ENCODE peak calls at places on chromosomes 1 and 21, in nine cellular contexts. W, Z, J, A, E, L, D, F and X are unnamed samples.

GRCh38 chr1:227940791-227941241 is 6.9 kb downstream of the WNT9A start:
- DNase-seq in W (no peak), Z (no peak), J (no peak), A (no peak), E (no peak), L (peak), D (no peak), F (no peak), X (no peak)

GRCh38 chr21:27108228-27108627 is 141.3 kb upstream of the ADAMTS5 start:
- DNase-seq in W (peak), Z (peak), J (no peak), A (peak), E (peak), L (no peak), D (no peak), F (no peak), X (peak)

GRCh38 chr21:28636988-28637691 is 355.5 kb downstream of the LTN1 start:
- DNase-seq in W (peak), Z (peak), J (peak), A (peak), E (peak), L (no peak), D (no peak), F (no peak), X (peak)

GRCh38 chr1:234362558-234362957 is 10.7 kb upstream of the COA6 start:
- DNase-seq in W (no peak), Z (no peak), J (no peak), A (no peak), E (no peak), L (no peak), D (no peak), F (no peak), X (no peak)

GRCh38 chr1:36722871-36723270 is 240.2 kb upstream of the CSF3R start:
- DNase-seq in W (no peak), Z (no peak), J (no peak), A (no peak), E (no peak), L (peak), D (no peak), F (no peak), X (no peak)

GRCh38 chr21:45552696-45553391 is 10.6 kb upstream of the SLC19A1 start:
- DNase-seq in W (no peak), Z (no peak), J (no peak), A (no peak), E (no peak), L (peak), D (no peak), F (no peak), X (no peak)

GRCh38 chr1:234986750-234987414 is 141.8 kb downstream of the TOMM20 start:
- DNase-seq in W (no peak), Z (no peak), J (no peak), A (no peak), E (no peak), L (no peak), D (no peak), F (no peak), X (peak)

GRCh38 chr1:25544819-25545218 is 1.4 kb downstream of the LDLRAP1 start:
- DNase-seq in W (no peak), Z (peak), J (no peak), A (no peak), E (no peak), L (peak), D (peak), F (peak), X (no peak)

GRCh38 chr1:165954940-165955339 is 127.5 kb downstream of the UCK2 start:
- DNase-seq in W (peak), Z (peak), J (peak), A (peak), E (peak), L (no peak), D (no peak), F (no peak), X (no peak)

GRCh38 chr1:221689138-221689537 is 52.8 kb downstream of the DUSP10 start:
- DNase-seq in W (no peak), Z (no peak), J (no peak), A (no peak), E (no peak), L (no peak), D (no peak), F (no peak), X (no peak)

GRCh38 chr1:96931136-96931535 is 209.6 kb downstream of the PTBP2 start:
- DNase-seq in W (no peak), Z (no peak), J (no peak), A (no peak), E (no peak), L (no peak), D (no peak), F (no peak), X (no peak)
- TF ChIP-seq CTCF in W (no peak), Z (no peak), J (no peak), A (no peak), E (no peak), L (no peak), D (no peak), F (no peak), X (no peak)

GRCh38 chr1:208047476-208047934 is 136.6 kb upstream of the CD34 start:
- DNase-seq in W (no peak), Z (peak), J (no peak), A (no peak), E (peak), L (peak), D (peak), F (peak), X (no peak)

GRCh38 chr1:208044568-208045241 is 133.8 kb upstream of the CD34 start:
- DNase-seq in W (no peak), Z (no peak), J (no peak), A (no peak), E (no peak), L (no peak), D (no peak), F (no peak), X (no peak)

GRCh38 chr1:208043690-208044089 is 132.8 kb upstream of the CD34 start:
- DNase-seq in W (no peak), Z (no peak), J (no peak), A (no peak), E (no peak), L (no peak), D (no peak), F (peak), X (no peak)

GRCh38 chr1:208047975-208048374 is 137.1 kb upstream of the CD34 start:
- DNase-seq in W (no peak), Z (peak), J (no peak), A (no peak), E (peak), L (peak), D (no peak), F (no peak), X (no peak)

GRCh38 chr1:208045410-208046252 is 134.7 kb upstream of the CD34 start:
- DNase-seq in W (no peak), Z (no peak), J (no peak), A (no peak), E (no peak), L (no peak), D (no peak), F (no peak), X (no peak)
- TF ChIP-seq CTCF in W (no peak), Z (peak), J (no peak), A (peak), E (no peak), L (no peak), D (no peak), F (no peak), X (peak)

GRCh38 chr1:65264197-65264929 is 45.0 kb upstream of the DNAJC6 start:
- DNase-seq in W (no peak), Z (peak), J (no peak), A (no peak), E (peak), L (no peak), D (no peak), F (no peak), X (no peak)

GRCh38 chr1:65266501-65266900 is 42.8 kb upstream of the DNAJC6 start:
- DNase-seq in W (no peak), Z (no peak), J (no peak), A (no peak), E (no peak), L (no peak), D (no peak), F (no peak), X (no peak)

GRCh38 chr1:65267291-65268087 is 41.9 kb upstream of the DNAJC6 start:
- DNase-seq in W (no peak), Z (no peak), J (no peak), A (no peak), E (no peak), L (no peak), D (no peak), F (no peak), X (no peak)

GRCh38 chr1:65263286-65263685 is 46.1 kb upstream of the DNAJC6 start:
- DNase-seq in W (no peak), Z (no peak), J (no peak), A (no peak), E (no peak), L (no peak), D (no peak), F (no peak), X (no peak)

GRCh38 chr1:65265296-65266271 is 43.8 kb upstream of the DNAJC6 start:
- DNase-seq in W (no peak), Z (peak), J (no peak), A (no peak), E (peak), L (peak), D (peak), F (no peak), X (no peak)
- TF ChIP-seq CTCF in W (peak), Z (peak), J (peak), A (peak), E (no peak), L (peak), D (peak), F (no peak), X (peak)

DNA sequence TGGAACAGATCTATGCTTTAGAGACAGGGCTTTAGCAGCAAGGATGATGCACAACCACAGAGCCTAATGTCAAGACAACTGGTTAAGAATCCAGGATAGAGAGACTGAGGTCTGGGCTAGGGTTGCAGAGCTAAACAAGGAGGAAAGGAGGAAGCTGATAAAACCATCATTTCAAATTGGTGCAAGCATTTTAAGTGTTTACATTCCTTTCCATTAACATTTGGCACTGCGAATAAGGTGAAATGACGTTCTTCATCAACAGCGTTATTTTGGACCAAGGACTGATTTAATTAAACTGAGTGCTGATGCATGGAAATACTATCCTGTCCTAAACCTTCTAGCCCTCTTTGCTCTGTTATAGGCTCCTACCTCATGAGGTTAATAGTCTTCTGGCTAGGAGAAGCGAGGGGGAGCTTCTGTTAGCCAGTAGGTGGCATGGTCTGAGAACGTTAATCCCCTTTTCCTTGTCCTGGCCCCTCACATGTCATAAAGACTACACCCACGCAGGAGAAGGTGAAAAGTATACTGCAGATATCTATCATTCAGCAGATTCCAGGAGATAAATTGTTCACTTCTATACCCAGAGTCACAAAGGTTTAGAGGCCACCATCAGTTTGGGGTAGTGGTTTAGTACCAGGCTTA is 7.6 kb upstream of the C1orf21 start:
- DNase-seq in W (no peak), Z (no peak), J (no peak), A (no peak), E (no peak), L (no peak), D (no peak), F (no peak), X (no peak)
- TF ChIP-seq CTCF in W (no peak), Z (peak), J (peak), A (peak), E (no peak), L (no peak), D (no peak), F (no peak), X (peak)

GRCh38 chr1:23745515-23745914 is 2.2 kb downstream of the ELOA start:
- DNase-seq in W (no peak), Z (peak), J (no peak), A (no peak), E (peak), L (no peak), D (no peak), F (no peak), X (no peak)
- TF ChIP-seq CTCF in W (peak), Z (peak), J (peak), A (peak), E (peak), L (no peak), D (no peak), F (no peak), X (peak)

DNA sequence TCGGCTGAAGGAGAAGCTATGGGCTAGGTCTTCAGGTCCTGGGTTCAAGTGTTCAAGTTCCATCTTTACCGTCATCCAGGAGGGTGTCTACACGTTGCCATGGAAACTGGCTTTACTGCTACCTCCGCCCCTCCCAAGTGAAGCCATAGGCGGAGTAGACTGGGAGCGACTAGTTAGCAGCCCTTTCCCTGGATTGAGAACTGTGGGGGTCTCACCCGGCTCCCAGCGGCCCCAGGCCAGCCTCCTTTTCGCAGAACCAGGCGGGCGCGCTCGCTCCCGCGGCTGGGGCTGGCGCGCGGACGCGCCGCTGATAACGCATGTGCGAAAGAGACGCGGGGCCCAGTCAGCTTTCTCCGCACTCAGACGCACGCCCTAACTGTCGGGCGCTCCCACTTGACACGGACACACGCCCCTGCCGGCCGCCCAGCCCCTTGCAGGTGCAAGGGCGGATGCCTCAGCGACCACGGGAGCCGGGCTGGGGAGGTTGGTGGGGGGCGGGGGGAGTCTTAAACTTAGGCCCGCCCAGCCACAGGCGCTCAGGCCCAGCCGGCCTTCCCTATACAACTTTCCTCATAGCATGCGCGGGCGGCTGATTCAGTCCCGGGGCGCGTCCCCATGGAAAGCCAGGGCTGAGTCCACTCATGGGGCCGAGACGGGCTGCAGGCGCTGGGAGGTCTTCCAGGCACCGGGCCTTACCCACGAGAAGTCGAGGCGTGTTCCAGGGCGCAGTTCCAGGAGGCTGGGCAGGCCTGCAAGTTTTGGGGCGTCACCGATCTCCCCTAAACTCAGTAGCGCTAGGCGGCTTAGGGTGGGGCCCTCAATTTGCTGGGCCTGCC is 7.4 kb downstream of the EFNA4 start:
- DNase-seq in W (no peak), Z (peak), J (no peak), A (no peak), E (peak), L (peak), D (peak), F (peak), X (no peak)
- TF ChIP-seq CTCF in W (peak), Z (peak), J (peak), A (peak), E (no peak), L (peak), D (peak), F (no peak), X (peak)

GRCh38 chr1:9384751-9385245 is 92.1 kb downstream of the SPSB1 start:
- DNase-seq in W (no peak), Z (peak), J (no peak), A (no peak), E (no peak), L (peak), D (peak), F (no peak), X (no peak)
- TF ChIP-seq CTCF in W (no peak), Z (no peak), J (no peak), A (no peak), E (no peak), L (peak), D (no peak), F (no peak), X (no peak)

DNA sequence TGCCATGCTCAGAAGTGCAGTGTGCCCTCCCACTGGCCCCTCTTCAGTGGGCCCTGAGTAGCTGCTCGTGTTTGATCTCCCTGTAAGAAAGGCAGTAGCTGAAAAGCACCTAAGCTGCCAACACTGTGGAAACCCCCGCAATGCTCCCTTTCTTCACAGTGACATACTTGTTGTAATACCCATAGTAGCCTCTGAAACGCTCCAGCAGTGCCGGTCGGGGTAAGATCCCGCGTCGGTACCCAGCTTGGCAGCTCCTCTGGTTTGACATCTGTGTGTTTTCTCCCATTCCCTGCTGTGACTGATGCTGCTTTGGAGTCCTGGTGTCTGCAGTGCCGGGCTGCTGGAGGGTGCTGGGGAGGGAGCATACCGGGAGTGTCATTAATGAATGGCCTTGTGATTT is 3.6 kb downstream of the CHAF1B start:
- DNase-seq in W (no peak), Z (peak), J (no peak), A (no peak), E (peak), L (no peak), D (no peak), F (peak), X (no peak)
- TF ChIP-seq CTCF in W (no peak), Z (peak), J (peak), A (peak), E (no peak), L (no peak), D (no peak), F (no peak), X (peak)